ENCODE peak calls at places on chromosome 5, in seven cellular contexts. S is IMR-90, K is A549, G is K562, N is HCT116, M is H1, J is GM12878. R is an unnamed sample.

GRCh38 chr5:80229902-80230255 is 26.0 kb downstream of the SERINC5 start:
- DNase-seq in S (no peak), K (no peak), G (no peak), N (no peak), M (no peak), J (no peak), R (no peak)

GRCh38 chr5:110510146-110510545 is 216.3 kb downstream of the TMEM232 start:
- DNase-seq in S (no peak), K (no peak), G (no peak), N (no peak), M (no peak), J (no peak), R (no peak)

GRCh38 chr5:2897276-2897990 is 146.0 kb upstream of the IRX2 start:
- DNase-seq in S (no peak), K (no peak), G (no peak), N (no peak), M (no peak), J (no peak), R (no peak)

GRCh38 chr5:7015586-7016256 is 302.5 kb downstream of the TENT4A start:
- DNase-seq in S (no peak), K (no peak), G (peak; percentile 16), N (no peak), M (peak; percentile 9), J (no peak), R (no peak)

GRCh38 chr5:173565491-173566038 is 50.9 kb downstream of the BOD1 start:
- DNase-seq in S (no peak), K (no peak), G (no peak), N (no peak), M (no peak), J (no peak), R (no peak)

GRCh38 chr5:50726475-50727148 is 60.2 kb downstream of the PARP8 start:
- DNase-seq in S (no peak), K (no peak), G (no peak), N (no peak), M (no peak), J (no peak), R (no peak)

GRCh38 chr5:39800202-39800601 is 375.4 kb upstream of the DAB2 start:
- DNase-seq in S (no peak), K (no peak), G (no peak), N (no peak), M (no peak), J (no peak), R (no peak)

GRCh38 chr5:124923131-124923530 is 176.7 kb upstream of the ZNF608 start:
- DNase-seq in S (peak; percentile 24), K (no peak), G (no peak), N (no peak), M (no peak), J (no peak), R (no peak)

GRCh38 chr5:42855811-42856210 is 44.1 kb upstream of the SELENOP start:
- DNase-seq in S (no peak), K (no peak), G (no peak), N (no peak), M (no peak), J (no peak), R (no peak)

GRCh38 chr5:132183723-132184122 is 43.9 kb downstream of the P4HA2 start:
- DNase-seq in S (peak; percentile 25), K (no peak), G (no peak), N (no peak), M (no peak), J (no peak), R (no peak)

GRCh38 chr5:58925627-58926545 is 343.0 kb downstream of the RAB3C start:
- DNase-seq in S (no peak), K (no peak), G (no peak), N (no peak), M (no peak), J (no peak), R (no peak)

GRCh38 chr5:52947208-52947607 is 41.9 kb upstream of the ITGA2 start:
- DNase-seq in S (peak; percentile 56), K (no peak), G (no peak), N (no peak), M (no peak), J (no peak), R (no peak)

GRCh38 chr5:27592231-27592630 is 553.8 kb upstream of the CDH9 start:
- DNase-seq in S (no peak), K (no peak), G (no peak), N (no peak), M (no peak), J (no peak), R (no peak)

GRCh38 chr5:14038341-14038959 is 94.0 kb upstream of the DNAH5 start:
- DNase-seq in S (peak; percentile 97), K (peak; percentile 69), G (peak; percentile 17), N (peak; percentile 52), M (no peak), J (no peak), R (peak; percentile 32)

GRCh38 chr5:87120518-87121314 is 147.0 kb upstream of the RASA1 start:
- DNase-seq in S (peak; percentile 93), K (no peak), G (no peak), N (peak; percentile 85), M (no peak), J (no peak), R (no peak)

GRCh38 chr5:136062563-136063274 is 33.9 kb downstream of the TGFBI start:
- DNase-seq in S (peak; percentile 45), K (no peak), G (peak; percentile 63), N (peak; percentile 77), M (no peak), J (no peak), R (peak; percentile 69)

GRCh38 chr5:127757576-127757975 is 54.4 kb downstream of the CCDC192 start:
- DNase-seq in S (peak; percentile 65), K (peak; percentile 59), G (peak; percentile 21), N (peak; percentile 48), M (no peak), J (peak; percentile 16), R (no peak)

GRCh38 chr5:136510481-136510880 is 145.1 kb upstream of the TRPC7 start:
- DNase-seq in S (no peak), K (no peak), G (no peak), N (no peak), M (no peak), J (no peak), R (no peak)

GRCh38 chr5:143197260-143197656 is 206.2 kb downstream of the NR3C1 start:
- DNase-seq in S (peak; percentile 28), K (no peak), G (no peak), N (no peak), M (no peak), J (no peak), R (no peak)

GRCh38 chr5:65037845-65038815 is 269.4 kb downstream of the CWC27 start:
- DNase-seq in S (no peak), K (peak; percentile 24), G (peak; percentile 48), N (peak; percentile 65), M (peak; percentile 44), J (no peak), R (peak; percentile 39)

GRCh38 chr5:60415443-60415842 is 284.5 kb downstream of the DEPDC1B start:
- DNase-seq in S (no peak), K (no peak), G (no peak), N (no peak), M (no peak), J (no peak), R (no peak)

GRCh38 chr5:154298060-154298459 is 107.5 kb downstream of the GALNT10 start:
- DNase-seq in S (no peak), K (no peak), G (no peak), N (no peak), M (no peak), J (no peak), R (no peak)

GRCh38 chr5:56876325-56876724 is 33.1 kb upstream of the SETD9 start:
- DNase-seq in S (peak; percentile 14), K (no peak), G (no peak), N (no peak), M (no peak), J (no peak), R (no peak)

GRCh38 chr5:63401434-63402046 is 560.7 kb downstream of the HTR1A start:
- DNase-seq in S (peak; percentile 8), K (peak; percentile 8), G (peak; percentile 13), N (peak; percentile 6), M (no peak), J (peak; percentile 1), R (peak; percentile 35)
- TF ChIP-seq CEBPB in S (no peak), K (no peak), G (no peak), N (no peak), M (no peak), J (no peak), R (no peak)

GRCh38 chr5:72292411-72292810 is 27.6 kb downstream of the MRPS27 start:
- DNase-seq in S (no peak), K (no peak), G (no peak), N (no peak), M (no peak), J (no peak), R (no peak)
- TF ChIP-seq CEBPB in S (no peak), K (no peak), G (no peak), N (no peak), M (no peak), J (no peak), R (peak; percentile 23)

DNA sequence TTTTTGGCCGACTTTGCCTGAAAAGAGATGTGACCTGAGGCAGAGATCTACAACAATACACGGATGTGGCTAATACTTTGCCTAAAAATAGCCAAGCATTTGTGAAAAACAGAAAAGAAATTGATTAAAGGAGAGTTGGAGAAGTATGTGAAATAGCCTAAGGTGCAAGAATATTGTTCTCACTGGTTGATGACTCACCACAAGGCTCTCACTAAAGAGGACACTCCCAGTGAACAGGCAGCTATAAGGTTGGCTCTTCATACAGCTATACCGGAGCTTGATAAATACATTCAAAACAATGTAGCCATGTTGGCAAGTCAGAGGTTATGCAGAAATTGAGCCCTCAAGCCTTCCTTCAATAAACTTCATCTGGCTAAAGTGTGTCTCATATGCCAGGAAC is 317.2 kb upstream of the GRAMD2B start:
- DNase-seq in S (no peak), K (no peak), G (no peak), N (no peak), M (no peak), J (no peak), R (no peak)
- TF ChIP-seq CEBPB in S (no peak), K (no peak), G (no peak), N (no peak), M (no peak), J (no peak), R (no peak)

DNA sequence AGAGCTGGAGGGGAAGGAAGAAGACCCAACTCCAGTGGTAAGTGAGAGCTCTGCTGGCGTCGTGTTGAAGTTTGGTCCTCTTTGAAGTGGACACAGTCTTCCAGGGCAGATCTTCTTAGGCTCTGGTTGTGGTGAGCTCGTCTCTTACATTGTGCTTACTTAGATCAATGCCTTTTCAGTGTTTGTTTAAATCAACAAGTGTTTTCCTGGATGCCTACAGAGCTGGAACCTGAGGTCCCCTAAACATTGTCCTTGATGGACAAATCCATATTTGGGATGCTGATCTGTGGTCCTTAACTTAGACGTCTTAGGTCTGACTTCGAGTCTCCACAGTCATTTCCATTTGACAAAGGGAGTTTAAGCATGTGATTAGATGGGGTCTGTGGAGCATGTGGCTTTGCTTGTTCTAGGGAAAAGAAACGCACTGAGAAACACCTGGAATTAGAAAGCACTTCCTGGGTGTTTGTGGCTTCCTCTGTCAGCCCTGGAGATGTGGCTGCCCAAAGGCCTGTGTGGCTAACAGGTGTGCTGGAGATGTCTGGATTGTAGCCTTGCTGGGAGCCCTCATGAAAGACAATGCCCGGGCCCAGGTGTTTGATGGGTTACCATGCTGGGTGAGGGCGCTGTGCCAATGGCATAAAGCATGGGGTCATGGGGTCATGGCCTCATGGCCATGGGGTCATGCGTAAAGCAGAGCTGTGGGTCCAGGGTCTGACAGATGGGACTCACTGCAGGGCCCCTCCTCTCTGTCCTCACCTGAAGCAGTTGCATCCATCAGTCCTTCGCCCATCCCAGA is 21.4 kb downstream of the ANKRD33B start:
- DNase-seq in S (no peak), K (no peak), G (no peak), N (no peak), M (no peak), J (no peak), R (no peak)
- TF ChIP-seq CEBPB in S (no peak), K (no peak), G (no peak), N (no peak), M (no peak), J (no peak), R (no peak)

GRCh38 chr5:66717455-66718373 is 121.5 kb downstream of the MAST4 start:
- DNase-seq in S (no peak), K (no peak), G (no peak), N (no peak), M (no peak), J (no peak), R (no peak)
- TF ChIP-seq CEBPB in S (no peak), K (no peak), G (no peak), N (no peak), M (no peak), J (no peak), R (no peak)

R was measured in HepG2.